ENCODE peak calls at places on chromosomes 4 and X, in eight cellular contexts. One of them, this sample, is unnamed.

GRCh38 chr4:100738388-100739165 is 220.8 kb upstream of the EMCN start:
- DNase-seq in lung: no peak
- DNase-seq in caudate nucleus: no peak
- DNase-seq in progenitor cell of endocrine pancreas: no peak
- DNase-seq in activated CD8-positive, alpha-beta memory T cell treated with anti-CD3 and anti-CD28 coated beads, Interleukin-2, amount 50 U/mL, for 4 hours: no peak
- DNase-seq in body of pancreas: no peak
- DNase-seq in fibroblast of pulmonary artery: peak
- DNase-seq in ACHN: peak
- DNase-seq in this sample: no peak

GRCh38 chrX:19625612-19626011 is 110.3 kb upstream of the MAP3K15 start:
- DNase-seq in ACHN: no peak
- DNase-seq in caudate nucleus: no peak
- DNase-seq in activated CD8-positive, alpha-beta memory T cell treated with anti-CD3 and anti-CD28 coated beads, Interleukin-2, amount 50 U/mL, for 4 hours: peak
- DNase-seq in body of pancreas: no peak
- DNase-seq in lung: no peak
- DNase-seq in progenitor cell of endocrine pancreas: no peak
- DNase-seq in fibroblast of pulmonary artery: no peak
- DNase-seq in this sample: no peak

GRCh38 chr4:1872918-1873269 is 1.7 kb downstream of the NSD2 start:
- DNase-seq in progenitor cell of endocrine pancreas: no peak
- DNase-seq in ACHN: peak
- DNase-seq in lung: no peak
- DNase-seq in body of pancreas: no peak
- DNase-seq in activated CD8-positive, alpha-beta memory T cell treated with anti-CD3 and anti-CD28 coated beads, Interleukin-2, amount 50 U/mL, for 4 hours: no peak
- DNase-seq in fibroblast of pulmonary artery: peak
- DNase-seq in caudate nucleus: no peak
- DNase-seq in this sample: no peak

GRCh38 chr4:139666735-139667266 is 1.2 kb downstream of the MGST2 start:
- DNase-seq in fibroblast of pulmonary artery: peak
- DNase-seq in lung: peak
- DNase-seq in activated CD8-positive, alpha-beta memory T cell treated with anti-CD3 and anti-CD28 coated beads, Interleukin-2, amount 50 U/mL, for 4 hours: no peak
- DNase-seq in ACHN: no peak
- DNase-seq in caudate nucleus: no peak
- DNase-seq in body of pancreas: peak
- DNase-seq in progenitor cell of endocrine pancreas: no peak
- DNase-seq in this sample: peak

GRCh38 chr4:7630559-7631287 is 196.0 kb upstream of the PSAPL1 start:
- DNase-seq in caudate nucleus: peak
- DNase-seq in ACHN: peak
- DNase-seq in lung: no peak
- DNase-seq in activated CD8-positive, alpha-beta memory T cell treated with anti-CD3 and anti-CD28 coated beads, Interleukin-2, amount 50 U/mL, for 4 hours: no peak
- DNase-seq in progenitor cell of endocrine pancreas: no peak
- DNase-seq in body of pancreas: peak
- DNase-seq in fibroblast of pulmonary artery: peak
- DNase-seq in this sample: no peak

GRCh38 chrX:151694661-151695582 is at the start of gene PRRG3:
- DNase-seq in fibroblast of pulmonary artery: no peak
- DNase-seq in lung: no peak
- DNase-seq in body of pancreas: no peak
- DNase-seq in ACHN: no peak
- DNase-seq in activated CD8-positive, alpha-beta memory T cell treated with anti-CD3 and anti-CD28 coated beads, Interleukin-2, amount 50 U/mL, for 4 hours: no peak
- DNase-seq in progenitor cell of endocrine pancreas: peak
- DNase-seq in caudate nucleus: no peak
- DNase-seq in this sample: no peak

GRCh38 chr4:156642161-156642560 is 329.4 kb downstream of the PDGFC start:
- DNase-seq in caudate nucleus: no peak
- DNase-seq in ACHN: no peak
- DNase-seq in progenitor cell of endocrine pancreas: no peak
- DNase-seq in fibroblast of pulmonary artery: no peak
- DNase-seq in activated CD8-positive, alpha-beta memory T cell treated with anti-CD3 and anti-CD28 coated beads, Interleukin-2, amount 50 U/mL, for 4 hours: no peak
- DNase-seq in body of pancreas: no peak
- DNase-seq in lung: no peak
- DNase-seq in this sample: no peak

GRCh38 chr4:87024181-87024580 is 89.4 kb downstream of the AFF1 start:
- DNase-seq in caudate nucleus: no peak
- DNase-seq in lung: no peak
- DNase-seq in activated CD8-positive, alpha-beta memory T cell treated with anti-CD3 and anti-CD28 coated beads, Interleukin-2, amount 50 U/mL, for 4 hours: no peak
- DNase-seq in fibroblast of pulmonary artery: no peak
- DNase-seq in body of pancreas: no peak
- DNase-seq in progenitor cell of endocrine pancreas: no peak
- DNase-seq in ACHN: no peak
- DNase-seq in this sample: no peak

GRCh38 chrX:106170318-106170717 is 2.2 kb downstream of the PWWP3B start:
- DNase-seq in progenitor cell of endocrine pancreas: no peak
- DNase-seq in activated CD8-positive, alpha-beta memory T cell treated with anti-CD3 and anti-CD28 coated beads, Interleukin-2, amount 50 U/mL, for 4 hours: no peak
- DNase-seq in lung: no peak
- DNase-seq in body of pancreas: peak
- DNase-seq in ACHN: peak
- DNase-seq in fibroblast of pulmonary artery: peak
- DNase-seq in caudate nucleus: no peak
- DNase-seq in this sample: no peak

GRCh38 chr4:87579478-87579877 is 28.9 kb upstream of the DSPP start:
- DNase-seq in ACHN: no peak
- DNase-seq in lung: no peak
- DNase-seq in progenitor cell of endocrine pancreas: no peak
- DNase-seq in caudate nucleus: no peak
- DNase-seq in activated CD8-positive, alpha-beta memory T cell treated with anti-CD3 and anti-CD28 coated beads, Interleukin-2, amount 50 U/mL, for 4 hours: no peak
- DNase-seq in fibroblast of pulmonary artery: no peak
- DNase-seq in body of pancreas: no peak
- DNase-seq in this sample: no peak

GRCh38 chr4:125317526-125317880 is 2.7 kb downstream of the FAT4 start:
- DNase-seq in caudate nucleus: peak
- DNase-seq in body of pancreas: peak
- DNase-seq in activated CD8-positive, alpha-beta memory T cell treated with anti-CD3 and anti-CD28 coated beads, Interleukin-2, amount 50 U/mL, for 4 hours: no peak
- DNase-seq in fibroblast of pulmonary artery: peak
- DNase-seq in ACHN: peak
- DNase-seq in progenitor cell of endocrine pancreas: peak
- DNase-seq in lung: no peak
- DNase-seq in this sample: peak

GRCh38 chrX:97211070-97211469 is 327.4 kb downstream of the RPA4 start:
- DNase-seq in activated CD8-positive, alpha-beta memory T cell treated with anti-CD3 and anti-CD28 coated beads, Interleukin-2, amount 50 U/mL, for 4 hours: no peak
- DNase-seq in ACHN: no peak
- DNase-seq in fibroblast of pulmonary artery: peak
- DNase-seq in progenitor cell of endocrine pancreas: no peak
- DNase-seq in body of pancreas: no peak
- DNase-seq in caudate nucleus: no peak
- DNase-seq in lung: no peak
- DNase-seq in this sample: no peak

GRCh38 chrX:49879656-49880277 is 483 bp downstream of the USP27X start:
- DNase-seq in activated CD8-positive, alpha-beta memory T cell treated with anti-CD3 and anti-CD28 coated beads, Interleukin-2, amount 50 U/mL, for 4 hours: no peak
- DNase-seq in caudate nucleus: peak
- DNase-seq in progenitor cell of endocrine pancreas: no peak
- DNase-seq in lung: no peak
- DNase-seq in body of pancreas: no peak
- DNase-seq in fibroblast of pulmonary artery: no peak
- DNase-seq in ACHN: no peak
- DNase-seq in this sample: no peak

GRCh38 chrX:129593137-129593536 is 53.1 kb downstream of the OCRL start:
- DNase-seq in body of pancreas: no peak
- DNase-seq in lung: no peak
- DNase-seq in fibroblast of pulmonary artery: peak
- DNase-seq in ACHN: no peak
- DNase-seq in activated CD8-positive, alpha-beta memory T cell treated with anti-CD3 and anti-CD28 coated beads, Interleukin-2, amount 50 U/mL, for 4 hours: no peak
- DNase-seq in progenitor cell of endocrine pancreas: no peak
- DNase-seq in caudate nucleus: no peak
- DNase-seq in this sample: no peak

GRCh38 chr4:164440196-164440595 is 313.7 kb upstream of the SMIM31 start:
- DNase-seq in caudate nucleus: no peak
- DNase-seq in body of pancreas: no peak
- DNase-seq in fibroblast of pulmonary artery: peak
- DNase-seq in progenitor cell of endocrine pancreas: no peak
- DNase-seq in ACHN: peak
- DNase-seq in activated CD8-positive, alpha-beta memory T cell treated with anti-CD3 and anti-CD28 coated beads, Interleukin-2, amount 50 U/mL, for 4 hours: no peak
- DNase-seq in lung: no peak
- DNase-seq in this sample: no peak

GRCh38 chr4:177185151-177185550 is 124.5 kb upstream of the NEIL3 start:
- DNase-seq in fibroblast of pulmonary artery: peak
- DNase-seq in lung: no peak
- DNase-seq in activated CD8-positive, alpha-beta memory T cell treated with anti-CD3 and anti-CD28 coated beads, Interleukin-2, amount 50 U/mL, for 4 hours: no peak
- DNase-seq in progenitor cell of endocrine pancreas: no peak
- DNase-seq in body of pancreas: no peak
- DNase-seq in caudate nucleus: no peak
- DNase-seq in ACHN: no peak
- DNase-seq in this sample: no peak

GRCh38 chr4:102169345-102169744 is 175.9 kb downstream of the SLC39A8 start:
- DNase-seq in progenitor cell of endocrine pancreas: no peak
- DNase-seq in fibroblast of pulmonary artery: peak
- DNase-seq in activated CD8-positive, alpha-beta memory T cell treated with anti-CD3 and anti-CD28 coated beads, Interleukin-2, amount 50 U/mL, for 4 hours: no peak
- DNase-seq in caudate nucleus: peak
- DNase-seq in lung: no peak
- DNase-seq in ACHN: no peak
- DNase-seq in body of pancreas: peak
- DNase-seq in this sample: peak

GRCh38 chrX:13821740-13822139 is 4.8 kb upstream of the GPM6B start:
- DNase-seq in body of pancreas: no peak
- DNase-seq in activated CD8-positive, alpha-beta memory T cell treated with anti-CD3 and anti-CD28 coated beads, Interleukin-2, amount 50 U/mL, for 4 hours: no peak
- DNase-seq in ACHN: no peak
- DNase-seq in progenitor cell of endocrine pancreas: no peak
- DNase-seq in caudate nucleus: no peak
- DNase-seq in lung: no peak
- DNase-seq in fibroblast of pulmonary artery: no peak
- DNase-seq in this sample: no peak

GRCh38 chr4:17018013-17018412 is 119.6 kb upstream of the LDB2 start:
- DNase-seq in ACHN: no peak
- DNase-seq in fibroblast of pulmonary artery: peak
- DNase-seq in lung: no peak
- DNase-seq in caudate nucleus: no peak
- DNase-seq in body of pancreas: no peak
- DNase-seq in progenitor cell of endocrine pancreas: no peak
- DNase-seq in activated CD8-positive, alpha-beta memory T cell treated with anti-CD3 and anti-CD28 coated beads, Interleukin-2, amount 50 U/mL, for 4 hours: no peak
- DNase-seq in this sample: no peak

GRCh38 chr4:188941524-188942109 is 802.4 kb downstream of the TRIML1 start:
- DNase-seq in fibroblast of pulmonary artery: peak
- DNase-seq in caudate nucleus: no peak
- DNase-seq in activated CD8-positive, alpha-beta memory T cell treated with anti-CD3 and anti-CD28 coated beads, Interleukin-2, amount 50 U/mL, for 4 hours: no peak
- DNase-seq in ACHN: peak
- DNase-seq in lung: no peak
- DNase-seq in progenitor cell of endocrine pancreas: no peak
- DNase-seq in body of pancreas: no peak
- DNase-seq in this sample: no peak

GRCh38 chrX:77061533-77061932 is 385.7 kb upstream of the FGF16 start:
- DNase-seq in activated CD8-positive, alpha-beta memory T cell treated with anti-CD3 and anti-CD28 coated beads, Interleukin-2, amount 50 U/mL, for 4 hours: no peak
- DNase-seq in progenitor cell of endocrine pancreas: no peak
- DNase-seq in fibroblast of pulmonary artery: no peak
- DNase-seq in body of pancreas: no peak
- DNase-seq in caudate nucleus: no peak
- DNase-seq in lung: no peak
- DNase-seq in ACHN: no peak
- DNase-seq in this sample: no peak

GRCh38 chr4:82287720-82288119 is 86.1 kb downstream of the HNRNPD start:
- DNase-seq in activated CD8-positive, alpha-beta memory T cell treated with anti-CD3 and anti-CD28 coated beads, Interleukin-2, amount 50 U/mL, for 4 hours: no peak
- DNase-seq in fibroblast of pulmonary artery: no peak
- DNase-seq in ACHN: no peak
- DNase-seq in lung: no peak
- DNase-seq in caudate nucleus: no peak
- DNase-seq in body of pancreas: no peak
- DNase-seq in progenitor cell of endocrine pancreas: no peak
- DNase-seq in this sample: no peak

GRCh38 chr4:25694466-25694865 is 38.8 kb downstream of the SLC34A2 start:
- DNase-seq in lung: no peak
- DNase-seq in activated CD8-positive, alpha-beta memory T cell treated with anti-CD3 and anti-CD28 coated beads, Interleukin-2, amount 50 U/mL, for 4 hours: no peak
- DNase-seq in ACHN: peak
- DNase-seq in fibroblast of pulmonary artery: peak
- DNase-seq in progenitor cell of endocrine pancreas: no peak
- DNase-seq in caudate nucleus: no peak
- DNase-seq in body of pancreas: no peak
- DNase-seq in this sample: no peak

GRCh38 chr4:152352645-152353116 is 183.2 kb downstream of the FBXW7 start:
- DNase-seq in ACHN: peak
- DNase-seq in fibroblast of pulmonary artery: peak
- DNase-seq in progenitor cell of endocrine pancreas: no peak
- DNase-seq in activated CD8-positive, alpha-beta memory T cell treated with anti-CD3 and anti-CD28 coated beads, Interleukin-2, amount 50 U/mL, for 4 hours: peak
- DNase-seq in body of pancreas: peak
- DNase-seq in lung: peak
- DNase-seq in caudate nucleus: peak
- DNase-seq in this sample: no peak

GRCh38 chr4:152258804-152259708 is 276.8 kb downstream of the FBXW7 start:
- DNase-seq in ACHN: no peak
- DNase-seq in caudate nucleus: no peak
- DNase-seq in progenitor cell of endocrine pancreas: no peak
- DNase-seq in body of pancreas: no peak
- DNase-seq in activated CD8-positive, alpha-beta memory T cell treated with anti-CD3 and anti-CD28 coated beads, Interleukin-2, amount 50 U/mL, for 4 hours: no peak
- DNase-seq in lung: no peak
- DNase-seq in fibroblast of pulmonary artery: peak
- DNase-seq in this sample: no peak

GRCh38 chrX:9340619-9341304 is 124.1 kb upstream of the TBL1X start:
- DNase-seq in ACHN: no peak
- DNase-seq in lung: peak
- DNase-seq in body of pancreas: no peak
- DNase-seq in progenitor cell of endocrine pancreas: no peak
- DNase-seq in fibroblast of pulmonary artery: peak
- DNase-seq in caudate nucleus: no peak
- DNase-seq in activated CD8-positive, alpha-beta memory T cell treated with anti-CD3 and anti-CD28 coated beads, Interleukin-2, amount 50 U/mL, for 4 hours: peak
- DNase-seq in this sample: no peak

GRCh38 chrX:31658360-31658759 is 586.5 kb upstream of the FTHL17 start:
- DNase-seq in lung: no peak
- DNase-seq in body of pancreas: no peak
- DNase-seq in progenitor cell of endocrine pancreas: no peak
- DNase-seq in caudate nucleus: peak
- DNase-seq in activated CD8-positive, alpha-beta memory T cell treated with anti-CD3 and anti-CD28 coated beads, Interleukin-2, amount 50 U/mL, for 4 hours: no peak
- DNase-seq in fibroblast of pulmonary artery: peak
- DNase-seq in ACHN: peak
- DNase-seq in this sample: no peak

This sample was measured in amygdala.